ENCODE peak calls at places on chromosome 19, in eight cellular contexts. U is right lobe of liver, E is sigmoid colon, R is suprapubic skin, W is transverse colon, L is body of pancreas, P is heart left ventricle, K is esophagus squamous epithelium. X is an unnamed sample. For H3K27me3, the result is how much of the 10 kb centered on the place peaks cover.

GRCh38 chr19:46040952-46041500 is at the start of gene IGFL4:
- DNase-seq in K (no peak), P (no peak), E (no peak), L (no peak), R (no peak), U (no peak), W (no peak), X (no peak)

GRCh38 chr19:38370299-38370698 is 4.1 kb upstream of the PSMD8 start:
- DNase-seq in E (no peak), R (no peak), U (no peak), P (no peak), K (no peak), L (no peak), W (no peak), X (no peak)

GRCh38 chr19:2663920-2664571 is 38.4 kb downstream of the GNG7 start:
- DNase-seq in W (peak), R (no peak), K (no peak), E (no peak), L (peak), P (peak), U (no peak), X (no peak)

GRCh38 chr19:15479391-15480345 is at the start of gene PGLYRP2:
- DNase-seq in K (no peak), P (no peak), L (peak), W (no peak), R (no peak), U (peak), E (no peak), X (no peak)

GRCh38 chr19:16612631-16613030 is 15.4 kb downstream of the MED26 start:
- DNase-seq in L (no peak), K (no peak), P (no peak), E (no peak), U (no peak), R (no peak), W (no peak), X (no peak)

GRCh38 chr19:2798733-2799132 is 13.4 kb downstream of the THOP1 start:
- DNase-seq in K (no peak), U (peak), P (peak), L (peak), W (no peak), R (no peak), E (no peak), X (no peak)

GRCh38 chr19:32875428-32875827 is 5.9 kb upstream of the SLC7A9 start:
- DNase-seq in W (no peak), R (no peak), L (no peak), U (no peak), E (no peak), P (no peak), K (no peak), X (no peak)

GRCh38 chr19:38606131-38606530 is 11.6 kb downstream of the MAP4K1 start:
- DNase-seq in K (no peak), E (no peak), L (no peak), W (no peak), R (no peak), P (no peak), U (no peak), X (no peak)

GRCh38 chr19:2127758-2128157 is 23.6 kb downstream of the AP3D1 start:
- DNase-seq in L (no peak), U (no peak), E (no peak), W (no peak), P (peak), R (no peak), K (no peak), X (no peak)

GRCh38 chr19:51568456-51568855 is 2.6 kb upstream of the ZNF175 start:
- DNase-seq in R (no peak), U (no peak), P (no peak), E (no peak), K (no peak), L (no peak), W (no peak), X (no peak)

GRCh38 chr19:45168767-45169351 is 8.1 kb upstream of the NKPD1 start:
- DNase-seq in U (no peak), P (no peak), K (no peak), R (no peak), L (no peak), E (no peak), W (no peak), X (no peak)

GRCh38 chr19:32917612-32917996 is 48.0 kb upstream of the SLC7A9 start:
- DNase-seq in E (no peak), L (no peak), P (no peak), U (no peak), W (no peak), K (no peak), R (no peak), X (no peak)

GRCh38 chr19:15971217-15971616 is 22.4 kb downstream of the OR10H4 start:
- DNase-seq in L (no peak), E (no peak), W (no peak), P (no peak), R (no peak), K (no peak), U (no peak), X (no peak)

GRCh38 chr19:43960411-43960810 is 9.4 kb downstream of the ZNF221 start:
- DNase-seq in W (no peak), L (no peak), K (no peak), R (no peak), P (no peak), E (no peak), U (no peak), X (no peak)

GRCh38 chr19:7888145-7888825 is at the start of gene LRRC8E:
- DNase-seq in W (peak), R (peak), K (no peak), U (no peak), E (no peak), L (peak), P (peak), X (no peak)

GRCh38 chr19:48271531-48272151 is 1.8 kb downstream of the ZNF114 start:
- DNase-seq in E (no peak), U (no peak), R (peak), W (peak), P (peak), K (no peak), L (peak), X (no peak)

GRCh38 chr19:53537523-53538377 is at the start of gene ZNF331:
- DNase-seq in E (peak), K (peak), R (peak), W (peak), U (peak), P (peak), L (peak), X (peak)

GRCh38 chr19:45866400-45867176 is 2.5 kb downstream of the FOXA3 start:
- DNase-seq in P (no peak), W (peak), L (peak), K (no peak), E (no peak), U (no peak), R (no peak), X (no peak)

GRCh38 chr19:30276312-30276884 is 95.8 kb upstream of the ZNF536 start:
- DNase-seq in R (no peak), L (no peak), E (no peak), W (no peak), U (no peak), P (no peak), K (no peak), X (no peak)

GRCh38 chr19:37987356-37988332 is 80.6 kb downstream of the SIPA1L3 start:
- DNase-seq in P (no peak), R (no peak), K (no peak), U (no peak), E (no peak), L (no peak), W (peak), X (no peak)

GRCh38 chr19:51127032-51127431 is 2.3 kb downstream of the SIGLEC9 start:
- DNase-seq in U (peak), K (no peak), L (no peak), R (peak), E (peak), W (no peak), P (no peak), X (no peak)

GRCh38 chr19:30936276-30936675 is 413.0 kb downstream of the TSHZ3 start:
- DNase-seq in W (no peak), K (no peak), U (no peak), P (no peak), R (no peak), E (no peak), L (no peak), X (no peak)

GRCh38 chr19:56476671-56477428 is at the start of gene ZNF667:
- DNase-seq in R (no peak), L (peak), E (no peak), P (peak), W (no peak), K (no peak), U (peak), X (no peak)

GRCh38 chr19:41479757-41480191 is 36.8 kb downstream of the ERICH4 start:
- DNase-seq in E (no peak), R (peak), W (no peak), U (no peak), P (peak), K (no peak), L (peak), X (no peak)

GRCh38 chr19:33118643-33119042 is 13.3 kb upstream of the WDR88 start:
- DNase-seq in W (no peak), R (no peak), L (no peak), K (no peak), P (no peak), U (no peak), E (no peak), X (no peak)

GRCh38 chr19:19064098-19064722 is 416 bp downstream of the SLC25A42 start:
- DNase-seq in U (no peak), E (no peak), P (peak), L (no peak), R (no peak), K (peak), W (peak), X (no peak)
- TF ChIP-seq POLR2A in U (no peak), E (no peak), P (no peak), L (no peak), R (no peak), K (no peak), W (peak), X (no peak)

GRCh38 chr19:35556846-35557538 is 6.5 kb downstream of the ATP4A start:
- DNase-seq in L (no peak), P (no peak), R (no peak), E (no peak), U (no peak), K (no peak), W (no peak), X (no peak)
- H3K27me3 ChIP-seq in L (under half), P (under half), R (under half), E (under half), U (under half), K (half or more), W (under half), X (under half)

GRCh38 chr19:13883665-13884064 is 6.7 kb downstream of the NANOS3 start:
- DNase-seq in U (no peak), K (no peak), P (no peak), L (no peak), W (no peak), R (no peak), E (no peak), X (no peak)
- TF ChIP-seq CTCF in U (no peak), K (no peak), P (no peak), L (no peak), W (peak), R (no peak), E (no peak), X (no peak)

GRCh38 chr19:6729573-6730152 is 7.7 kb downstream of the GPR108 start:
- DNase-seq in U (peak), E (no peak), P (no peak), W (no peak), R (no peak), K (no peak), L (no peak), X (no peak)

GRCh38 chr19:6731822-6732221 is 5.6 kb downstream of the GPR108 start:
- DNase-seq in L (no peak), K (no peak), R (no peak), U (no peak), P (no peak), E (peak), W (no peak), X (no peak)

GRCh38 chr19:6728346-6728745 is 7.9 kb upstream of the C3 start:
- DNase-seq in E (peak), P (no peak), K (no peak), W (no peak), L (peak), U (no peak), R (no peak), X (no peak)

GRCh38 chr19:6730941-6731670 is 6.3 kb downstream of the GPR108 start:
- DNase-seq in K (no peak), L (no peak), U (peak), W (no peak), R (no peak), E (peak), P (no peak), X (no peak)

DNA sequence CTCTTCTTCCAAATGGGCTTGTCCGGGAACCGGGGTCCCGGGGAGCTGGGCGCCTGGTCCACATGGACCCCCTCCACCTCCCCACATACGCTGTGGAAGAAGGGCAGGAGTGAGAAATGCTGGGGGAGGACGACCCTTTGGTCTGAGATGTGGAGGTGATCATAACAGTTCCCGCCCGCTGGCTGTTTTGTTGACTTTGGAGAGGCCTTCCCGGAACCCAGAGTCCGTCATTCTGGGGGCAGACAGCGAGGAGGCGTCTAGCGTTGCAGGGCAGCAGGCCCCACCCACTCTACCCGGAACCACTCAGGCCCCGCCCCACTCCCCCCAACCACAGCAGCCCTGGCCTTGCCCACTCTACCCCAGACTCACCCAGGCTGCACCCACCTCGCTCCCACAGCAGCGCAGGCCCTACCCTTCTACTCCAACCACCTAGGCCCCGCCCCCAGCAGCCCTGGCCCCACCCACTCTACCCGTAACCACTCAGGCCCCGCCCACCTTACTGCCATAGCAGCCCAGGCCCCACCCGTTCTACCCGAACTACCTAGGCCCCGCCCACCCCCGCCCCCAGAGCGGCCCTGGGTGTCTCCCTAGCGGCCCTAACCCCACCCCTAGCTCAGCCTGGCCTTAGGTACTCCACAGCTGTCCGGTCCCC is 7.1 kb downstream of the GPR108 start:
- DNase-seq in P (no peak), L (peak), R (peak), U (peak), K (no peak), E (peak), W (peak), X (peak)
- TF ChIP-seq POLR2A in P (no peak), L (no peak), R (no peak), U (peak), K (no peak), E (no peak), W (no peak), X (no peak)

GRCh38 chr19:13024126-13024957 is 29.1 kb downstream of the NFIX start:
- DNase-seq in W (no peak), L (no peak), P (no peak), R (no peak), E (peak), K (no peak), U (no peak), X (no peak)
- H3K27me3 ChIP-seq in W (under half), L (under half), P (under half), R (under half), E (under half), K (under half), U (under half), X (under half)

X was measured in tibial nerve.